ENCODE peak calls at places on chromosome 20, in five cellular contexts. M is fibroblast of mammary gland, L is RWPE1, C is OCI-LY7, V is D721Med. W is an unnamed sample.

GRCh38 chr20:25493748-25494505 is 86.5 kb downstream of the GINS1 start:
- DNase-seq in M (no peak), L (no peak), C (no peak), V (no peak), W (no peak)

GRCh38 chr20:49657118-49657901 is 56.4 kb downstream of the B4GALT5 start:
- DNase-seq in M (peak; percentile 89), L (no peak), C (no peak), V (no peak), W (no peak)

GRCh38 chr20:12358006-12358654 is 440.4 kb downstream of the BTBD3 start:
- DNase-seq in M (peak; percentile 15), L (no peak), C (no peak), V (no peak), W (no peak)

GRCh38 chr20:40050596-40050995 is 638.4 kb downstream of the MAFB start:
- DNase-seq in M (no peak), L (no peak), C (no peak), V (no peak), W (no peak)

GRCh38 chr20:18679020-18679419 is 91.2 kb downstream of the DTD1 start:
- DNase-seq in M (peak; percentile 28), L (no peak), C (no peak), V (no peak), W (no peak)

GRCh38 chr20:36173451-36173933 is 19.0 kb downstream of the EPB41L1 start:
- DNase-seq in M (no peak), L (no peak), C (no peak), V (no peak), W (no peak)

GRCh38 chr20:1119128-1119505 is 715 bp downstream of the PSMF1 start:
- DNase-seq in M (no peak), L (no peak), C (peak; percentile 19), V (no peak), W (no peak)

GRCh38 chr20:6829510-6830116 is 62.1 kb downstream of the BMP2 start:
- DNase-seq in M (peak; percentile 1), L (no peak), C (no peak), V (no peak), W (no peak)

GRCh38 chr20:34420146-34420545 is 57.1 kb downstream of the ITCH start:
- DNase-seq in M (no peak), L (no peak), C (no peak), V (no peak), W (no peak)

GRCh38 chr20:50242863-50243609 is 52.4 kb downstream of the CEBPB start:
- DNase-seq in M (no peak), L (peak; percentile 79), C (no peak), V (no peak), W (no peak)

GRCh38 chr20:58652606-58653303 is 1.7 kb downstream of the STX16 start:
- DNase-seq in M (no peak), L (peak; percentile 52), C (peak; percentile 9), V (no peak), W (no peak)

GRCh38 chr20:1177680-1178079 is 7.1 kb downstream of the TMEM74B start:
- DNase-seq in M (peak; percentile 12), L (no peak), C (no peak), V (no peak), W (no peak)

GRCh38 chr20:10929023-10929422 is 255.2 kb upstream of the JAG1 start:
- DNase-seq in M (no peak), L (no peak), C (no peak), V (no peak), W (no peak)

GRCh38 chr20:2032168-2032567 is 38.3 kb upstream of the PDYN start:
- DNase-seq in M (no peak), L (no peak), C (no peak), V (no peak), W (no peak)

GRCh38 chr20:58712116-58712822 is 19.7 kb downstream of the NPEPL1 start:
- DNase-seq in M (no peak), L (no peak), C (no peak), V (peak; percentile 4), W (no peak)

GRCh38 chr20:48761023-48761785 is 66.6 kb downstream of the PREX1 start:
- DNase-seq in M (no peak), L (no peak), C (peak; percentile 56), V (no peak), W (no peak)

GRCh38 chr20:53253668-53254067 is 281.5 kb downstream of the TSHZ2 start:
- DNase-seq in M (no peak), L (no peak), C (no peak), V (no peak), W (no peak)

DNA sequence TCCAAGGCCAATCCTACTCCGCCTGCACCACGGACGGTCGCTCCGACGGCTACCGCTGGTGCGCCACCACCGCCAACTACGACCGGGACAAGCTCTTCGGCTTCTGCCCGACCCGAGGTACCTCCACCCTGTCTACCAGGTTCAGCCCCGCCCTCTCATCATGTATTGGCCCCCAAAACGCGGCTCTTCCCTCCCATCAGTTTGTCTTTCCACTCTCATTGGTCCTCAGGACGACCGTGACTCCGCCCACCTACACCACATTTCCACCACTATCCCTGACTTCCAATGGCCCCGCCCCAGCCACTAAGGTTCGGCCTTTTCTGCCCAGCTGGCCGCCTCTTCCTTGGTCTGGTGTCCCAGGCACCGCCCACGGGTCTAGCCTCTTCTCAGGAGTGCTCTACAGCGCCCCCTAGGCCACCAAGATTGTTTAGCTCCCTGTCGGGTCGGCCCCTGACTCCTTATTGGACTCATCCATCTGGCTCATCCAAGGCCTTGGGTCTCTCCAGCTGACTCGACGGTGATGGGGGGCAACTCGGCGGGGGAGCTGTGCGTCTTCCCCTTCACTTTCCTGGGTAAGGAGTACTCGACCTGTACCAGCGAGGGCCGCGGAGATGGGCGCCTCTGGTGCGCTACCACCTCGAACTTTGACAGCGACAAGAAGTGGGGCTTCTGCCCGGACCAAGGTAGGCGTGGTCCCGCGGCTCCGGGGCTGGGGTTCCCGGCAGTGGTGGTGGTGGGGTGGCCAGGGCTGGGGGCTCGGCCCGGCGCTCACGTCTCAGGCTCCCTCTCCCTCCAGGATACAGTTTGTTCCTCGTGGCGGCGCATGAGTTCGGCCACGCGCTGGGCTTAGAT is 3.1 kb downstream of the MMP9 start:
- DNase-seq in M (peak; percentile 69), L (no peak), C (peak; percentile 65), V (no peak), W (no peak)
- TF ChIP-seq CTCF in M (peak; percentile 31), L (peak; percentile 62), C (peak; percentile 84), V (peak; percentile 22), W (peak; percentile 41)

GRCh38 chr20:62363920-62364851 is 2.9 kb downstream of the LAMA5 start:
- DNase-seq in M (no peak), L (no peak), C (no peak), V (no peak), W (no peak)

GRCh38 chr20:62364911-62365736 is 2.0 kb downstream of the LAMA5 start:
- DNase-seq in M (no peak), L (no peak), C (no peak), V (no peak), W (no peak)

GRCh38 chr20:62362590-62362940 is 4.5 kb downstream of the LAMA5 start:
- DNase-seq in M (no peak), L (no peak), C (no peak), V (no peak), W (no peak)

GRCh38 chr20:62361799-62362589 is 5.1 kb downstream of the LAMA5 start:
- DNase-seq in M (no peak), L (peak; percentile 84), C (no peak), V (no peak), W (no peak)

DNA sequence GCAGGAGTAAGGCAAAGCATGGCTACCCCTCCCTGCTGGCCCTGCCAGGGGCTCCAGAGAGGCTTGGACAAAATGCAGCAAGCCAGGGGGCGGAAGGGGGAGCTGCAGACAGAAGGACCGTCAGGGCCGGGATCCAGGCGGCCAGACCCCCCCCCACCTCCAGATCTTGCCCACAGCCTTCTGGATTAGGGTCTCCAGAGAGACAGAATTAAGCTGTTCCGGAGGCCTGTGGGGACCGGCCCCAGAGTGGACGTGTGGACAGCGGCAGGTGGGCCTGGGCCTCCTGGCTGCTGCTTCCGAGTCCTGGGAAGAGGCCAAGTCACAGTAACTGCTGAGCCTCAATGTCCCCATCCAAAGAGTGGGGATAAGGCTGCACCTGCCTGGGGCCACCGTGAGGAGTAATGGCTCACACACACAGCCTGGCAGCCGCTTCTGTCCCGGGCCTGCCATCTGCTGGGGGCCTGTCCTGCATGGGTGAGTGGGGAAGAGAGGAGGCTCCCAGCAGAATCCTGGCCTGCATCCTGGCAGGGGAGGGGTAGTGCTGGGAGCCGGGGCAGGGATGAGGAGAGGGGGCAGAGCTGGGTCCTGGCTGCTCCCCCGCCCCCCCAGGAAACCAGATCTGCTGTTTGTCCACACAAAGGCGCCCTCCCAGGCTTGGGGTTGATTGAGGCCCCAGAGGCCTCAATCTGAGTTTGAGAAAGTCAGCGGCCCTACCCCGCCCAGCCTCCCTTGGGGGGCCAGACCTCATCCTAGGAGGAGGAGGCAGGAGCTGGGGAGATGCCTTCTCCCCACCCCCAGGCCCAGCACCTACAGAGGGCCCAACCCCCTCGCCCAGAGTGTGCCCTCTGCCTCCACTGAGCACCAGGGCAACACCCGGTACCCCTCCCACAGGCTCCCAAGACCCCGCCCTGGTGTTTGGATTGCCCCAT is 3.9 kb downstream of the LAMA5 start:
- DNase-seq in M (no peak), L (no peak), C (peak; percentile 22), V (no peak), W (no peak)
- TF ChIP-seq CTCF in M (no peak), L (no peak), C (peak; percentile 47), V (no peak), W (peak; percentile 24)

GRCh38 chr20:23200914-23201313 is 114.8 kb upstream of the CD93 start:
- DNase-seq in M (peak; percentile 19), L (peak; percentile 81), C (no peak), V (no peak), W (peak; percentile 27)
- TF ChIP-seq CTCF in M (peak; percentile 35), L (peak; percentile 61), C (no peak), V (no peak), W (peak; percentile 11)

DNA sequence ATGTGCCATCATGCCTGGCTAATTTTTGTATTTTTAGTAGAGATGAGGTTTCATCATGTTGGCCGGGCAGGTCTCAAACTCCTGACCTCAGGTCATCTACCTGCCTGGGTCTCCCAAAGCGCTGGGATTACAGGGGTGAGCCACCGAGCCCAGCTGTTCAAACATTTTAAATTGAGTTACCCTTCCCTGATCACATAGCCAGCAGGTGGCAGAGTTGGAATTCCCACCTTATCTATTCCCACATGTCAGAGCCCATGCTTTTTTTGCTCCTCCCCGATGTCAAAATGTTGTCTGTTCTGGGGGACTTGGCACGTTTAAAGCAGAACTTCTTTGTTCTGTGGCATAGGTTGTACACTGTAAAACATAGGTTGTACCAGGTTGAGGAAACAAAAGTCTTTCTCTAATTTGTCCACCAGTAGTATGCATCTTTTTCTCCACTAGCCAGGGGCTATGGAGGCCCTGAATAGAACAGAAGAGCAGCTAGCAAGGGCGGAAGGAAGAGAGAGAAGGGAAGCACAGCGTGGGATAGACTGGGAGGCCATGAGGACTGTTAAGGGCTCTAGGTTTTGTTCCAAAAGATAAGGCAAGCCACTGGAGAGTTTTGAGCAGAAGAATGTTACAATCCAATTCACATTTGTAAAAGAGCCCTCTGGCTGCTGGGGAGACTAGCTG is 7.3 kb upstream of the LBP start:
- DNase-seq in M (peak; percentile 29), L (peak; percentile 70), C (no peak), V (no peak), W (no peak)
- TF ChIP-seq CTCF in M (peak; percentile 29), L (no peak), C (peak; percentile 44), V (no peak), W (no peak)

GRCh38 chr20:37261714-37262113 is at the start of gene GHRH:
- DNase-seq in M (no peak), L (no peak), C (no peak), V (no peak), W (no peak)
- TF ChIP-seq CTCF in M (no peak), L (no peak), C (no peak), V (no peak), W (no peak)

W was measured in GM10248.